ENCODE peak calls at places on chromosomes 6 and 20, in six cellular contexts. Y is neural progenitor cell, C is MM.1S, Q is kidney, I is H1, X is fibroblast of lung. L is an unnamed sample.

GRCh38 chr6:74410630-74411029 is 714.6 kb downstream of the CD109 start:
- DNase-seq in C (no peak), I (no peak), X (peak; percentile 77), Y (no peak), Q (no peak), L (no peak)

GRCh38 chr20:1775117-1775516 is 117.5 kb upstream of the SIRPG start:
- DNase-seq in I (no peak), Q (no peak), X (peak; percentile 58), Y (no peak), C (no peak), L (no peak)

GRCh38 chr6:125759959-125760457 is 10.6 kb downstream of the HEY2 start:
- DNase-seq in Q (no peak), Y (no peak), I (no peak), X (no peak), C (no peak), L (no peak)

GRCh38 chr20:15523431-15523830 is 1049.8 kb downstream of the KIF16B start:
- DNase-seq in I (no peak), Y (no peak), X (no peak), C (no peak), Q (no peak), L (no peak)

GRCh38 chr20:9590189-9590588 is 75.8 kb downstream of the LAMP5 start:
- DNase-seq in I (no peak), C (peak; percentile 34), Y (no peak), Q (no peak), X (peak; percentile 33), L (no peak)

GRCh38 chr20:20839771-20840170 is 127.3 kb upstream of the RALGAPA2 start:
- DNase-seq in Q (no peak), I (no peak), X (no peak), C (no peak), Y (no peak), L (no peak)

GRCh38 chr6:64732888-64733287 is 974.1 kb downstream of the EYS start:
- DNase-seq in Q (no peak), I (no peak), C (no peak), Y (peak; percentile 28), X (no peak), L (no peak)

GRCh38 chr20:53763707-53764415 is 170.2 kb upstream of the ZNF217 start:
- DNase-seq in C (no peak), X (peak; percentile 80), Q (no peak), I (peak; percentile 36), Y (peak; percentile 49), L (peak; percentile 73)

GRCh38 chr6:130858498-130859160 is 31.4 kb downstream of the SMLR1 start:
- DNase-seq in Y (no peak), I (no peak), X (no peak), C (no peak), Q (no peak), L (no peak)

GRCh38 chr6:927157-927556 is 234.2 kb upstream of the EXOC2 start:
- DNase-seq in C (no peak), Y (no peak), I (no peak), X (no peak), Q (no peak), L (no peak)

GRCh38 chr6:168152306-168152963 is 73.4 kb upstream of the FRMD1 start:
- DNase-seq in C (no peak), I (no peak), X (peak; percentile 14), Q (peak; percentile 58), Y (no peak), L (peak; percentile 12)

GRCh38 chr20:54123587-54124180 is 50.1 kb downstream of the CYP24A1 start:
- DNase-seq in Q (peak; percentile 89), C (no peak), X (peak; percentile 99), Y (peak; percentile 5), I (peak; percentile 79), L (peak; percentile 76)

GRCh38 chr6:81814365-81815109 is 62.1 kb upstream of the TENT5A start:
- DNase-seq in C (no peak), Q (no peak), Y (no peak), X (peak; percentile 44), I (no peak), L (no peak)

GRCh38 chr6:96116674-96117073 is 100.9 kb downstream of the FUT9 start:
- DNase-seq in Q (no peak), Y (peak; percentile 26), X (no peak), C (no peak), I (no peak), L (no peak)

GRCh38 chr20:24118781-24119175 is 130.2 kb upstream of the GGTLC1 start:
- DNase-seq in I (no peak), C (no peak), Y (no peak), X (no peak), Q (no peak), L (no peak)

GRCh38 chr20:35306931-35307517 is 14.8 kb upstream of the FAM83C start:
- DNase-seq in I (no peak), C (peak; percentile 18), X (peak; percentile 78), Q (no peak), Y (peak; percentile 83), L (peak; percentile 60)

GRCh38 chr6:17816921-17817611 is 110.3 kb upstream of the NUP153 start:
- DNase-seq in I (no peak), Q (no peak), Y (no peak), X (peak; percentile 36), C (no peak), L (no peak)

GRCh38 chr20:11432407-11432806 is 485.3 kb upstream of the BTBD3 start:
- DNase-seq in X (peak; percentile 93), I (no peak), Q (no peak), C (no peak), Y (no peak), L (no peak)

GRCh38 chr6:83853178-83853967 is at the start of gene RIPPLY2:
- DNase-seq in I (peak; percentile 15), Q (peak; percentile 72), Y (peak; percentile 72), C (no peak), X (peak; percentile 45), L (peak; percentile 22)

GRCh38 chr6:170019259-170020040 is 268.0 kb downstream of the ERMARD start:
- DNase-seq in Q (no peak), I (no peak), C (no peak), Y (no peak), X (no peak), L (no peak)

GRCh38 chr20:41264819-41265218 is 52.7 kb downstream of the ZHX3 start:
- DNase-seq in Q (no peak), X (no peak), I (no peak), Y (no peak), C (no peak), L (no peak)

GRCh38 chr6:162178666-162179065 is 548.9 kb downstream of the PRKN start:
- DNase-seq in I (no peak), Q (no peak), X (no peak), Y (no peak), C (peak; percentile 9), L (no peak)

GRCh38 chr6:2450546-2450945 is 205.1 kb upstream of the GMDS start:
- DNase-seq in X (no peak), I (no peak), Y (no peak), C (no peak), Q (no peak), L (peak; percentile 87)

GRCh38 chr20:40766790-40767529 is 77.9 kb upstream of the MAFB start:
- DNase-seq in Q (no peak), Y (no peak), I (no peak), X (no peak), C (no peak), L (no peak)

GRCh38 chr6:105352037-105352617 is 50.8 kb downstream of the PREP start:
- DNase-seq in Q (no peak), C (no peak), I (no peak), Y (no peak), X (no peak), L (no peak)

GRCh38 chr6:163659807-163660206 is 245.3 kb downstream of the QKI start:
- DNase-seq in I (no peak), C (no peak), Q (no peak), Y (no peak), X (no peak), L (no peak)

GRCh38 chr6:40881501-40881900 is 157.5 kb downstream of the UNC5CL start:
- DNase-seq in X (no peak), C (no peak), I (no peak), Q (no peak), Y (no peak), L (no peak)

GRCh38 chr20:8633366-8633765 is 435.5 kb upstream of the PLCB4 start:
- DNase-seq in I (no peak), X (peak; percentile 54), Q (no peak), C (no peak), Y (no peak), L (no peak)

GRCh38 chr20:62668441-62669027 is 26.2 kb downstream of the SLCO4A1 start:
- DNase-seq in Q (no peak), C (no peak), Y (peak; percentile 86), I (peak; percentile 44), X (peak; percentile 49), L (peak; percentile 77)

GRCh38 chr20:36275441-36276189 is 30.5 kb upstream of the DLGAP4 start:
- DNase-seq in X (no peak), Y (no peak), Q (no peak), C (no peak), I (no peak), L (no peak)

GRCh38 chr6:90155114-90155513 is 141.5 kb downstream of the BACH2 start:
- DNase-seq in Q (no peak), Y (no peak), X (no peak), I (no peak), C (no peak), L (no peak)
- H3K4me1 ChIP-seq in Q (no peaks in the 10 kb centered on the region), Y (peaks cover 23% of the 10 kb centered on the region), X (peaks cover 4% of the 10 kb centered on the region), I (no peaks in the 10 kb centered on the region), C (no peaks in the 10 kb centered on the region), L (no peaks in the 10 kb centered on the region)

DNA sequence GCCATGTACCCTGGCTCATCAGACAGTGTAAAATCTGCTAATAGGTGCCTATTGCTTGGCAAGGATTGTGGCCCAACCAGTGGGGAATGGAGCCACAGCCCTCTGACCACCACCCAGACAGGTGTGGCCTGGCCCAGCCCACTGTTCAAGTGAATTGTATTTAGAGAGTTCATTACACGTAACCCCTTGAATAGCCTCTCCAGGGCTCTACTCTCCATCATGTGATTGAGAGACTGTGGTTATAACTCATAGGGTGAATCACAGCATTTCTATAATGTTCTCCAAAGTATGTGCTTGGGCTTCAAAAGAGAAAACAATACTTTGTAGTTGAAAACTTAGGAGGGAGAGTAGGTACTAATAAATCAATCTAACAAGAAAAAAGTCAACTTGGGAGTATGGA is 38.4 kb downstream of the ALDH8A1 start:
- DNase-seq in Q (no peak), Y (no peak), X (peak; percentile 93), C (no peak), I (no peak), L (no peak)
- H3K9ac ChIP-seq in Q (no peak overlapping the region), Y (no peak overlapping the region), X (no peak overlapping the region), C (no peak overlapping the region), I (no peak overlapping the region), L (no peak overlapping the region)

DNA sequence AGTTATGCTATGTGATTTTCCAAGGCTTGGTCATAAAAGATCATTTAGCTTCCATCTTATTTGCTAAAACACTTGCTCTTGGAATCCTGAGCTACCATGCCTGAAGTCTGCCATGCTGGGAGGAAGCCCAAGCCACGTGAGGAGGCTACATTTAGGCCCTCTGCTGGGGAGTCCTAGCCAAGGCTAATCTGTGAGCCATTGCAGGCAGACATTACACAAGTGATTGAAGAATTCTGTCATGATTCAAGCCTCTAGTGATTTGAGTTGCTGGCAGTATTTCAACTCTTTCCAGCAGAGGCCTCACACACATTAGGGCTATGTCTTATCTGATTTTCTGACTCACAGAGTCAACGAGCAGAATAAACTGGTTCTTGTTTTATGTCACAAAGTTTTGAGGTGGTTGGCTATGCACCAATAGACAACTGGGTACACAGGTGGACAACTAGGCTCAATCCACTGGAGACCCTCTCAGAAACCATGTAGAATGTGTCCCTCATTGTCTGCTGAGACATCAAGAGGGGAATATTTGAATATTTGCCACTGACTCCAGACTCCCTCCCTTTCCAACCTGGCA is 227.2 kb upstream of the SULF2 start:
- DNase-seq in Q (no peak), C (no peak), I (no peak), Y (no peak), X (peak; percentile 96), L (no peak)
- TF ChIP-seq CTCF in Q (no peak), C (no peak), I (peak; percentile 29), Y (no peak), X (no peak), L (no peak)

GRCh38 chr20:43938932-43939761 is 24.5 kb downstream of the TOX2 start:
- DNase-seq in Q (no peak), C (peak; percentile 5), I (no peak), X (peak; percentile 100), Y (no peak), L (peak; percentile 59)
- H3K4me1 ChIP-seq in Q (peaks cover 12% of the 10 kb centered on the region), C (peaks cover 72% of the 10 kb centered on the region), I (no peaks in the 10 kb centered on the region), X (peaks cover 52% of the 10 kb centered on the region), Y (no peaks in the 10 kb centered on the region), L (peaks cover 16% of the 10 kb centered on the region)